ENCODE peak calls at places on chromosomes 13 and 19, in six cellular contexts. W is suprapubic skin; Z is tibial nerve; A is RPMI7951; R is stimulated activated CD8-positive, alpha-beta memory T cell treated with anti-CD3 and anti-CD28 coated beads, Interleukin-15, amount 100 ng/mL, for 48 hours; V is esophagus squamous epithelium. J is an unnamed sample.

GRCh38 chr13:46025157-46025556 is 27.4 kb downstream of the ZC3H13 start:
- DNase-seq in R (no peak), Z (no peak), A (no peak), W (no peak), V (no peak), J (no peak)

GRCh38 chr19:35986664-35987570 is 8.1 kb upstream of the SDHAF1 start:
- DNase-seq in V (no peak), Z (no peak), W (no peak), A (peak; percentile 24), R (no peak), J (no peak)

GRCh38 chr13:43359536-43359935 is 336.1 kb downstream of the DNAJC15 start:
- DNase-seq in R (no peak), W (no peak), Z (no peak), V (no peak), A (no peak), J (no peak)

GRCh38 chr19:33796164-33797100 is at the start of gene KCTD15:
- DNase-seq in Z (no peak), W (no peak), A (peak; percentile 60), R (peak; percentile 13), V (no peak), J (no peak)

GRCh38 chr13:44768775-44769578 is 192.8 kb upstream of the TSC22D1 start:
- DNase-seq in Z (no peak), V (no peak), W (no peak), R (peak; percentile 28), A (no peak), J (peak; percentile 21)

GRCh38 chr19:3975144-3975543 is 4.2 kb upstream of the DAPK3 start:
- DNase-seq in V (no peak), Z (no peak), W (no peak), A (no peak), R (no peak), J (no peak)

GRCh38 chr13:99352351-99353271 is 45.4 kb upstream of the GPR183 start:
- DNase-seq in V (no peak), Z (no peak), A (no peak), W (no peak), R (no peak), J (no peak)

GRCh38 chr19:20565321-20566018 is at the start of gene ZNF737:
- DNase-seq in V (peak; percentile 67), W (peak; percentile 99), R (peak; percentile 85), Z (peak; percentile 95), A (peak; percentile 96), J (peak; percentile 80)

GRCh38 chr13:78137404-78138142 is 218.9 kb upstream of the EDNRB start:
- DNase-seq in V (no peak), R (no peak), A (peak; percentile 55), Z (no peak), W (no peak), J (peak; percentile 47)

GRCh38 chr19:45056831-45057230 is 18.0 kb downstream of the CLASRP start:
- DNase-seq in W (no peak), Z (no peak), A (no peak), V (no peak), R (no peak), J (no peak)

GRCh38 chr13:26377038-26377437 is 123.1 kb downstream of the CDK8 start:
- DNase-seq in Z (no peak), R (no peak), A (peak; percentile 22), V (no peak), W (no peak), J (peak; percentile 4)

J was measured in H4.